ENCODE peak calls at places on chromosomes 7 and 10, in six cellular contexts. Y, I, H, N, Z and J are unnamed samples.

GRCh38 chr10:10722422-10722821 is 295.2 kb upstream of the CELF2 start:
- DNase-seq in Y (no peak), I (peak; percentile 54), H (no peak), N (no peak), Z (no peak), J (no peak)

GRCh38 chr7:18177815-18178660 is 150.4 kb upstream of the PRPS1L1 start:
- DNase-seq in Y (no peak), I (no peak), H (no peak), N (peak; percentile 47), Z (peak; percentile 81), J (peak; percentile 83)

GRCh38 chr10:10044959-10045764 is 972.5 kb upstream of the CELF2 start:
- DNase-seq in Y (no peak), I (no peak), H (no peak), N (no peak), Z (no peak), J (no peak)

GRCh38 chr7:96304573-96304972 is 17.3 kb downstream of the SLC25A13 start:
- DNase-seq in Y (no peak), I (peak; percentile 5), H (no peak), N (no peak), Z (no peak), J (no peak)

GRCh38 chr10:77441541-77442175 is 195.9 kb downstream of the KCNMA1 start:
- DNase-seq in Y (no peak), I (no peak), H (no peak), N (no peak), Z (no peak), J (no peak)

GRCh38 chr10:29949411-29950011 is 109.9 kb downstream of the JCAD start:
- DNase-seq in Y (no peak), I (peak; percentile 90), H (no peak), N (no peak), Z (peak; percentile 99), J (peak; percentile 94)

GRCh38 chr7:158292948-158293347 is 294.7 kb downstream of the PTPRN2 start:
- DNase-seq in Y (no peak), I (no peak), H (no peak), N (peak; percentile 15), Z (no peak), J (no peak)

GRCh38 chr10:22927661-22928403 is at the start of gene ARMC3:
- DNase-seq in Y (peak; percentile 83), I (peak; percentile 63), H (no peak), N (peak; percentile 59), Z (peak; percentile 52), J (peak; percentile 49)

GRCh38 chr10:123608047-123608446 is 58.1 kb upstream of the GPR26 start:
- DNase-seq in Y (no peak), I (no peak), H (no peak), N (no peak), Z (no peak), J (no peak)

GRCh38 chr10:110498087-110498981 is 627 bp downstream of the DUSP5 start:
- DNase-seq in Y (peak; percentile 69), I (peak; percentile 81), H (peak; percentile 48), N (peak; percentile 51), Z (peak; percentile 63), J (peak; percentile 70)

GRCh38 chr7:27579565-27579964 is 83.1 kb downstream of the HIBADH start:
- DNase-seq in Y (no peak), I (no peak), H (no peak), N (no peak), Z (no peak), J (no peak)

GRCh38 chr7:67267914-67268313 is 271.3 kb downstream of the TYW1 start:
- DNase-seq in Y (peak; percentile 0), I (no peak), H (no peak), N (no peak), Z (no peak), J (peak; percentile 14)

GRCh38 chr7:47518827-47519226 is 63.1 kb downstream of the TNS3 start:
- DNase-seq in Y (no peak), I (peak; percentile 72), H (no peak), N (no peak), Z (peak; percentile 90), J (no peak)

GRCh38 chr7:75639893-75640600 is 98.7 kb downstream of the HIP1 start:
- DNase-seq in Y (peak; percentile 43), I (peak; percentile 35), H (no peak), N (no peak), Z (no peak), J (no peak)

GRCh38 chr10:116625845-116626244 is 5.1 kb downstream of the PNLIPRP2 start:
- DNase-seq in Y (no peak), I (no peak), H (no peak), N (no peak), Z (no peak), J (no peak)

GRCh38 chr7:158471716-158472115 is 115.9 kb downstream of the PTPRN2 start:
- DNase-seq in Y (no peak), I (no peak), H (no peak), N (no peak), Z (no peak), J (no peak)

GRCh38 chr10:93006435-93007039 is 54.1 kb upstream of the CYP26C1 start:
- DNase-seq in Y (peak; percentile 48), I (peak; percentile 74), H (no peak), N (no peak), Z (peak; percentile 52), J (peak; percentile 81)

GRCh38 chr10:69492746-69493462 is 41.6 kb downstream of the TSPAN15 start:
- DNase-seq in Y (no peak), I (no peak), H (no peak), N (no peak), Z (no peak), J (no peak)

GRCh38 chr7:148079206-148079605 is 511.4 kb upstream of the C7orf33 start:
- DNase-seq in Y (no peak), I (no peak), H (no peak), N (no peak), Z (no peak), J (no peak)

GRCh38 chr7:20441886-20442505 is 111.3 kb downstream of the ITGB8 start:
- DNase-seq in Y (no peak), I (peak; percentile 76), H (no peak), N (no peak), Z (peak; percentile 51), J (peak; percentile 6)

DNA sequence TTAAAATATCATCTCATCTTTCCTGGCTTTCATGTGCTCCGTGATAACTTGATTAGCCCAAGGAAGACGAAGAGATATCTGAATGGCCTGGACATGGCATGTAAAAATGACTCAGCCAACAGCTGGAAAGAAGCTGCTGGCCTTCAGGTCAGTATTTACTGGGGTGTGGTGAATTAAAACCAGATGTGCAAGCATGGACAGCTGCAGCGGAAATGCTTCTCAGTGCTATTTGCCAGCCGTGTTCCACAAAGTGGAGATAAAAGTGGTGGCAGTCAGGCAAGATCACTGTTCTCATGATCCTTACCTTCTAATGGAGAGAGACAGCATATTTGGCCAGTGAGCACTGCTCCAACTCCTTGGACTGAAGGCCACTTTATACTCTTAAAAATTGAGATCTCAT is 203.1 kb upstream of the VSTM2A start:
- DNase-seq in Y (no peak), I (peak; percentile 96), H (no peak), N (no peak), Z (no peak), J (no peak)
- H3K4me3 ChIP-seq in Y (no peak overlapping the region), I (no peak overlapping the region), H (no peak overlapping the region), N (no peak overlapping the region), Z (no peak overlapping the region), J (no peak overlapping the region)

GRCh38 chr7:91866599-91867148 is 13.8 kb downstream of the MTERF1 start:
- DNase-seq in Y (no peak), I (no peak), H (no peak), N (no peak), Z (no peak), J (peak; percentile 15)
- TF ChIP-seq CTCF in Y (no peak), I (no peak), H (no peak), N (no peak), Z (no peak), J (no peak)

DNA sequence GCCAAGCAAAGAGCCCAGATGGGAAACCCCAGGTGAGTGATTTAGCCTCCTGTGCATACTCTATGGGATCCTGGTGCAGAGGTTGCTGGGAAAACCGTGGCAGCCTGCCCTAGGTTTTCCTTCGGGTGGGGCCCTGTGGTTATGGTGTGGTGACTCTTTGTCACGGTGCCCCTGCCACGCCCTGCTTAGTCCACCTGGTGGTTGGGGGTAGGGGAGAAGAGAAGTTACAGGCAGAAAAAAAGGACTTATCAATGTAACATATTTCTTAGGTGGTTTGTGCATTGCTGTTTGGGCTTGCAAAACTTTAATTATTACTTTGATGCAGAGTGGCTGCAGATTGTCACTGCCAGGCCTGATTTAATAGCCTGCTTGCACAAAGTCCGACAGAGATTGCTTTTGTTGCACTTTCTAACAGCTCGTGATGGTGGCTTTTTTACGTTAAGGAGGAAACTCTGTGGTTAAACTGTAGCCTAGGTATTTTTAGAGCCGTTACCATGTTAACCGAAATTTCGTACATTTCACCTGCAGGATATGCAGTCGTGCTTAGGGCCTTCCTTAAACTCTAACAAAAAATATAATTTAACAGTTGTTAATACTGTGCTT is 197.4 kb downstream of the RNLS start:
- DNase-seq in Y (no peak), I (no peak), H (no peak), N (peak; percentile 89), Z (peak; percentile 12), J (no peak)
- H3K4me3 ChIP-seq in Y (no peak overlapping the region), I (no peak overlapping the region), H (no peak overlapping the region), N (no peak overlapping the region), Z (no peak overlapping the region), J (no peak overlapping the region)

GRCh38 chr10:37758074-37758473 is 99.3 kb downstream of the ZNF248 start:
- DNase-seq in Y (no peak), I (no peak), H (no peak), N (no peak), Z (no peak), J (no peak)
- TF ChIP-seq CTCF in Y (no peak), I (no peak), H (no peak), N (no peak), Z (no peak), J (no peak)

GRCh38 chr7:116871061-116871700 is 8.8 kb downstream of the CAPZA2 start:
- DNase-seq in Y (no peak), I (no peak), H (no peak), N (no peak), Z (no peak), J (no peak)
- H3K4me3 ChIP-seq in Y (no peak overlapping the region), I (no peak overlapping the region), H (no peak overlapping the region), N (no peak overlapping the region), Z (no peak overlapping the region), J (no peak overlapping the region)

DNA sequence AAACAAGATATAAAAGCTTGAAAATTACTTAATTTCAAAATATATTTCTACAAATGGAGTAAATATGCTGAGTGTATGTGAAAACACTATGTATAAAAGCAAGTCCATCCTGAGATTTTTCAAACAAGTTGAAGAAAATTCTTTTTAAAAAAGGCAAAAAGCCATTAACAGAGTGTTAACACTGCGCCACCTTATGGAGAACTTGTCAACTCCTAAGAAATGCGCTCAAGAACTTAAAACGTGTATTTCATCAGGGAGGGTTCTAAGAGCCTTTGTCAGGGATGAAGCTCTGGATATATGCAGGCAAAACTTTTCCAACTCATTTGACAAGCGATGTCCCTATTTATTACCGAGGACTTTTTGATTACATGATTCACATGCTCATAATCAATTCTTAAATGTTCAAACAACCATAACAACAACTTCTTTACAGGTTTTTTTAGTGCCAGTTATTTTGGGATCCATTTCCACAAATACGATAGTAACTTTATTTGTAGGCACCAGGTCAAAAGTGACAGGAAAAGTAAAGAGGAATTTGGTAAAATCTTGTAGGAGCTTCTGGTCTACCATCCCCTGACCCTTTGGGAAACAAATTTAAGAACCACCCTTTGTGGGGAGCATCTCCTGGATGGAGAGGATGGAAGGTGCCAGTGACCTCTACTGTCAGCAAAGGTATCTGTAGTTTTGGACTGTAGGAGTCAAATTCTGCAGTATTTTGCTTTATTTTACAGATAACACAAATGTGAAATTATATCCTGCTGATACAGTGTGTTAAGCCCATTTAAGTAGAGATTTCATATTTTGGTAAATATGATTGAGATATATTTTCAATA is 23.2 kb downstream of the CALCR start:
- DNase-seq in Y (peak; percentile 67), I (peak; percentile 63), H (no peak), N (no peak), Z (peak; percentile 43), J (peak; percentile 82)
- TF ChIP-seq CTCF in Y (peak; percentile 63), I (peak; percentile 46), H (no peak), N (no peak), Z (peak; percentile 72), J (peak; percentile 67)

GRCh38 chr7:244981-245380 is 45.0 kb upstream of the FOXL3 start:
- DNase-seq in Y (no peak), I (no peak), H (no peak), N (no peak), Z (no peak), J (no peak)
- H3K4me3 ChIP-seq in Y (no peak overlapping the region), I (no peak overlapping the region), H (no peak overlapping the region), N (no peak overlapping the region), Z (no peak overlapping the region), J (no peak overlapping the region)